ENCODE peak calls at places on chromosomes 6 and 20, in ten cellular contexts. C, Q, N, G, J, O, Y, B, U and H are unnamed samples.
A peak's percentile ranks its signal among the peaks of the same experiment; 100 is the strongest.

GRCh38 chr6:146915671-146916127 is 288.5 kb upstream of the STXBP5 start:
- DNase-seq in C (no peak), Q (no peak), N (no peak), G (peak; percentile 64), J (no peak), O (no peak), Y (no peak), B (peak; percentile 60), U (no peak), H (peak; percentile 49)

GRCh38 chr6:41039060-41039998 is at the start of gene UNC5CL:
- DNase-seq in C (no peak), Q (peak; percentile 88), N (peak; percentile 74), G (no peak), J (peak; percentile 83), O (peak; percentile 45), Y (peak; percentile 67), B (peak; percentile 76), U (peak; percentile 27), H (peak; percentile 23)

GRCh38 chr20:50369225-50370035 is 140.8 kb upstream of the PTPN1 start:
- DNase-seq in C (no peak), Q (no peak), N (no peak), G (no peak), J (peak; percentile 77), O (peak; percentile 83), Y (peak; percentile 76), B (no peak), U (no peak), H (no peak)

GRCh38 chr6:156904176-156904967 is 127.2 kb downstream of the ARID1B start:
- DNase-seq in C (no peak), Q (no peak), N (no peak), G (no peak), J (no peak), O (no peak), Y (no peak), B (no peak), U (no peak), H (no peak)

GRCh38 chr20:36540551-36541211 is 638 bp upstream of the MYL9 start:
- DNase-seq in C (no peak), Q (peak; percentile 50), N (peak; percentile 42), G (no peak), J (no peak), O (no peak), Y (no peak), B (no peak), U (no peak), H (no peak)

GRCh38 chr6:25026723-25027122 is 91.0 kb upstream of the RIPOR2 start:
- DNase-seq in C (no peak), Q (no peak), N (peak; percentile 79), G (no peak), J (no peak), O (no peak), Y (peak; percentile 23), B (no peak), U (no peak), H (no peak)

GRCh38 chr20:48453477-48454093 is 374.2 kb downstream of the PREX1 start:
- DNase-seq in C (no peak), Q (no peak), N (no peak), G (no peak), J (no peak), O (no peak), Y (no peak), B (peak; percentile 10), U (no peak), H (no peak)

GRCh38 chr6:41505084-41506049 is 40.8 kb upstream of the FOXP4 start:
- DNase-seq in C (no peak), Q (peak; percentile 70), N (peak; percentile 67), G (peak; percentile 91), J (peak; percentile 91), O (no peak), Y (peak; percentile 25), B (peak; percentile 27), U (no peak), H (peak; percentile 91)

GRCh38 chr20:16966276-16966880 is 218.2 kb downstream of the OTOR start:
- DNase-seq in C (no peak), Q (no peak), N (no peak), G (no peak), J (no peak), O (no peak), Y (no peak), B (no peak), U (no peak), H (peak; percentile 47)

GRCh38 chr6:53359088-53359842 is 10.5 kb upstream of the ELOVL5 start:
- DNase-seq in C (peak; percentile 95), Q (peak; percentile 98), N (peak; percentile 99), G (peak; percentile 96), J (peak; percentile 98), O (peak; percentile 92), Y (peak; percentile 97), B (peak; percentile 96), U (peak; percentile 78), H (peak; percentile 97)

GRCh38 chr6:168075787-168076202 is 3.2 kb downstream of the FRMD1 start:
- DNase-seq in C (no peak), Q (no peak), N (no peak), G (no peak), J (no peak), O (no peak), Y (no peak), B (no peak), U (no peak), H (no peak)
- H3K4me2 ChIP-seq in C (no peak overlapping the region), Q (no peak overlapping the region), N (no peak overlapping the region), G (no peak overlapping the region), J (no peak overlapping the region), O (no peak overlapping the region), Y (no peak overlapping the region), B (no peak overlapping the region), U (no peak overlapping the region), H (no peak overlapping the region)

GRCh38 chr6:13012271-13012670 is 295.7 kb downstream of the PHACTR1 start:
- DNase-seq in C (no peak), Q (no peak), N (no peak), G (no peak), J (no peak), O (no peak), Y (no peak), B (no peak), U (no peak), H (no peak)

GRCh38 chr6:13013681-13014550 is 297.3 kb downstream of the PHACTR1 start:
- DNase-seq in C (no peak), Q (peak; percentile 62), N (peak; percentile 36), G (peak; percentile 18), J (peak; percentile 24), O (no peak), Y (no peak), B (no peak), U (no peak), H (peak; percentile 33)

GRCh38 chr6:13015379-13015681 is 298.8 kb downstream of the PHACTR1 start:
- DNase-seq in C (no peak), Q (no peak), N (no peak), G (no peak), J (no peak), O (no peak), Y (no peak), B (no peak), U (no peak), H (no peak)

GRCh38 chr6:13012977-13013680 is 296.6 kb downstream of the PHACTR1 start:
- DNase-seq in C (peak; percentile 29), Q (peak; percentile 90), N (peak; percentile 72), G (no peak), J (peak; percentile 13), O (no peak), Y (no peak), B (no peak), U (no peak), H (peak; percentile 12)

GRCh38 chr6:13014551-13015378 is 298.2 kb downstream of the PHACTR1 start:
- DNase-seq in C (no peak), Q (peak; percentile 83), N (peak; percentile 58), G (no peak), J (peak; percentile 35), O (no peak), Y (no peak), B (no peak), U (no peak), H (peak; percentile 12)
- H3K4me2 ChIP-seq in C (peak overlapping the region; percentile 95), Q (peak overlapping the region; percentile 92), N (peak overlapping the region; percentile 69), G (no peak overlapping the region), J (peak overlapping the region; percentile 94), O (no peak overlapping the region), Y (no peak overlapping the region), B (no peak overlapping the region), U (no peak overlapping the region), H (peak overlapping the region; percentile 93)

GRCh38 chr6:33770833-33771341 is 18.0 kb downstream of the LEMD2 start:
- DNase-seq in C (no peak), Q (no peak), N (no peak), G (no peak), J (no peak), O (no peak), Y (no peak), B (no peak), U (no peak), H (no peak)
- H3K4me2 ChIP-seq in C (no peak overlapping the region), Q (peak overlapping the region; percentile 74), N (no peak overlapping the region), G (peak overlapping the region; percentile 32), J (peak overlapping the region; percentile 29), O (no peak overlapping the region), Y (peak overlapping the region; percentile 61), B (no peak overlapping the region), U (peak overlapping the region; percentile 37), H (no peak overlapping the region)

DNA sequence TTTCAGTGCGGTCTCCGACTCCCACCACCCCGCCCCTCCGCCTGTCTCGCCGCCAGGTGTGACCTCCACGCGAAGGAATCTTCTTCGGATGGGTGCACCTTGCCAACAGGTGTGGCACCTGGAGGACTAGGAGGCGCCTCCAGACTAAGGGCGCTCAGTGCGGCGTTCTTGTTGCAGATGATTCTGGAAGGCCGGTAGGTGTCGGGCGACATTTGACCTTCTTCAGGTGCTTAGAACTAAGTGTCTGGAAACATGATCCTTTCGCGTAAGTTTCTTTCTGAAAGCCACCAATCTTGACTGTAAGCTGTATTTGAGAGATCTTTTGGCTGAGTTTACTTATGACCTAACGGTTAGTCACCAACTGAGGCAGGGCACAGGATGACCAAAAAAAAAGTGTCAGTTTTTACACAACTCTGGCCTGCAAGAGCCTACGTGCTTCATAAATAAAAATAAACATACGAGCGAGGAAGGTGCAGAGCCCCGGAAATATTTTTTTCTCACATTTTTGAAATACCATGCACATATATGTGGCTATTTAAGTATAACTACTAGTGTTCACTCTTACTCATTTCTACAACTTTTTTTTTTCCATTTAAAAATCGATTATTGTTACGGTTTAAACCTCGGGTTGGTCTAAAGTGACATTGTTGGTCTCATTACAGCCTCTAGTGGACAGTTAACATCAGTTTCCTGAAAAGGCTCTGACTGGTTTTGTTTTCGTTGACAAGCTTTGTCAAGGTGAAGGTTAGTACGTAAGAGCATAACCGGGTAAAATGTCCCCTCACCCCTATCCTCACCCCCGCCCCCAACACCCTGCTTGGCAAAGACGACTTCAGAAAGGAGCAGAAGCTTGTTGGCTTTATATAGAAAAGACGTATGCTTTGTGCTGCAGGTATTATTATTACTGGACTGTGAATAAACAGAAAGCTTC is 1.6 kb upstream of the ATXN1 start:
- DNase-seq in C (peak; percentile 27), Q (peak; percentile 81), N (peak; percentile 80), G (peak; percentile 94), J (peak; percentile 74), O (peak; percentile 82), Y (peak; percentile 79), B (peak; percentile 95), U (peak; percentile 83), H (peak; percentile 93)
- H3K4me2 ChIP-seq in C (peak overlapping the region; percentile 98), Q (peak overlapping the region; percentile 83), N (peak overlapping the region; percentile 35), G (peak overlapping the region; percentile 94), J (peak overlapping the region; percentile 88), O (peak overlapping the region; percentile 95), Y (peak overlapping the region; percentile 97), B (peak overlapping the region; percentile 93), U (peak overlapping the region; percentile 89), H (peak overlapping the region; percentile 98)

DNA sequence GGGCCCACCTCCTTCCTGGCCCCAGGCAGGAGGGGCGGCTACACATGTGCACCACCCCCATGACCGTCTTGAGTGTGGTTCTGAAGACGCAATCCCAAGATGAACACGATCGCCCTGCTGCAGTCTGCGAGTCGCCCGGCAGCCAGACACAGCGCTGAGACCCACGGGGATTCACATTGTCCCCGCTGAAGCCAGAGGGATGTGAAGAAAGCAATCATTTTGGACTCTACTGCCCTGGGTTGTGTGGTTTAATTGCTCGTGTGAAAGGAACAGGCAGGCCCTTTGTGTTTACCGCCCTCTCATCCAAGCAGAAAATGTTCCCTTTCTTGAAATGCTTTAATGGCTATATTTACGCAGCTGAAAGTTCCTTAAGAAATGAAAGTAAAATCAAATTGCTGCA is 279.5 kb downstream of the TAF4 start:
- DNase-seq in C (peak; percentile 29), Q (no peak), N (no peak), G (no peak), J (no peak), O (no peak), Y (no peak), B (no peak), U (no peak), H (no peak)
- H3K4me2 ChIP-seq in C (no peak overlapping the region), Q (no peak overlapping the region), N (no peak overlapping the region), G (no peak overlapping the region), J (no peak overlapping the region), O (no peak overlapping the region), Y (no peak overlapping the region), B (no peak overlapping the region), U (no peak overlapping the region), H (no peak overlapping the region)